ENCODE peak calls at places on chromosomes 16 and 17, in four cellular contexts. I is adipocyte, G is prostate gland, A is astrocyte. X is an unnamed sample. For H3K36me3, the result is how much of the 10 kb centered on the place peaks cover.

GRCh38 chr16:62475573-62475972 is 439.3 kb upstream of the CDH8 start:
- DNase-seq in I (no peak), G (no peak), A (no peak), X (no peak)

GRCh38 chr17:61897548-61898180 is 30.1 kb downstream of the INTS2 start:
- DNase-seq in I (no peak), G (no peak), A (no peak), X (no peak)

GRCh38 chr16:10045291-10045775 is 136.9 kb downstream of the GRIN2A start:
- DNase-seq in I (no peak), G (no peak), A (no peak), X (no peak)

GRCh38 chr17:81325057-81325973 is 30.2 kb upstream of the SLC38A10 start:
- DNase-seq in I (no peak), G (no peak), A (no peak), X (no peak)

GRCh38 chr17:45149037-45149668 is 878 bp downstream of the HEXIM1 start:
- DNase-seq in I (peak), G (peak), A (peak), X (peak)

GRCh38 chr17:28467456-28468025 is 5.9 kb upstream of the SLC13A2 start:
- DNase-seq in I (peak), G (no peak), A (peak), X (no peak)

GRCh38 chr16:24700549-24701392 is 28.7 kb upstream of the TNRC6A start:
- DNase-seq in I (peak), G (peak), A (peak), X (peak)

GRCh38 chr16:68433316-68433715 is 15.0 kb downstream of the SMPD3 start:
- DNase-seq in I (no peak), G (no peak), A (no peak), X (no peak)

GRCh38 chr17:8375738-8376259 is 705 bp downstream of the KRABD2 start:
- DNase-seq in I (peak), G (peak), A (no peak), X (peak)

GRCh38 chr16:78902291-78902690 is 698.2 kb downstream of the MAF start:
- DNase-seq in I (no peak), G (no peak), A (no peak), X (no peak)

GRCh38 chr17:39872700-39873099 is 4.7 kb downstream of the ZPBP2 start:
- DNase-seq in I (peak), G (no peak), A (peak), X (no peak)

GRCh38 chr16:69049146-69049545 is 56.3 kb upstream of the HAS3 start:
- DNase-seq in I (peak), G (no peak), A (peak), X (no peak)

GRCh38 chr16:728890-729744 is 2.2 kb downstream of the HAGHL start:
- DNase-seq in I (no peak), G (no peak), A (no peak), X (no peak)

GRCh38 chr17:16948587-16949376 is 23.1 kb downstream of the TNFRSF13B start:
- DNase-seq in I (no peak), G (no peak), A (no peak), X (no peak)

GRCh38 chr17:15092762-15093161 is 172.4 kb downstream of the PMP22 start:
- DNase-seq in I (peak), G (no peak), A (no peak), X (no peak)

GRCh38 chr16:46974352-46974751 is 878 bp upstream of the DNAJA2 start:
- DNase-seq in I (peak), G (no peak), A (no peak), X (no peak)

GRCh38 chr17:39082482-39082881 is 69.0 kb downstream of the PLXDC1 start:
- DNase-seq in I (peak), G (no peak), A (peak), X (no peak)

GRCh38 chr16:77336637-77337036 is 98.2 kb downstream of the ADAMTS18 start:
- DNase-seq in I (no peak), G (no peak), A (no peak), X (no peak)

DNA sequence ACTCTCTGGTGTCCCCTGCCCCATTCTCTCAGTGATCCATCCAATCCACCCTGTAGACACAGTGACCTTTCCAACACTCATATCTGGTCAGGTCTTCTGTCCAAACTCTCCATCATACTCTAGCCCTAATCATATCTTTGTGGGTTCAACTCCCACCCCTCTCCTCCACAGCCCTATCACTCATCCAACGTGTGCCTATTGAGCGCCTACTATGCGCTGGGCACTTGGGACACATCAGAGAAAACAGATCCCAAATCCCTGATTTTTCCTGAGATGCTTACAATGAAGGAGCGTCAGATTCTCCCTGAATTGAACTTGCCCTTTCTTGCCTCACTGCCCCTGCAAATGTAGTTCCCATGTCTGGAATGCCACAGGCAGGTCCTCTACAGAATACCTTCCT is 1.8 kb downstream of the DCTPP1 start:
- DNase-seq in I (no peak), G (no peak), A (no peak), X (no peak)
- H3K36me3 ChIP-seq in I (under half), G (under half), A (under half), X (under half)

GRCh38 chr16:21985524-21985923 is 15.4 kb downstream of the PDZD9 start:
- DNase-seq in I (no peak), G (no peak), A (no peak), X (no peak)

GRCh38 chr16:21982108-21982507 is 18.8 kb downstream of the PDZD9 start:
- DNase-seq in I (no peak), G (no peak), A (no peak), X (no peak)

GRCh38 chr16:21984062-21984461 is 16.9 kb downstream of the PDZD9 start:
- DNase-seq in I (no peak), G (no peak), A (no peak), X (no peak)

DNA sequence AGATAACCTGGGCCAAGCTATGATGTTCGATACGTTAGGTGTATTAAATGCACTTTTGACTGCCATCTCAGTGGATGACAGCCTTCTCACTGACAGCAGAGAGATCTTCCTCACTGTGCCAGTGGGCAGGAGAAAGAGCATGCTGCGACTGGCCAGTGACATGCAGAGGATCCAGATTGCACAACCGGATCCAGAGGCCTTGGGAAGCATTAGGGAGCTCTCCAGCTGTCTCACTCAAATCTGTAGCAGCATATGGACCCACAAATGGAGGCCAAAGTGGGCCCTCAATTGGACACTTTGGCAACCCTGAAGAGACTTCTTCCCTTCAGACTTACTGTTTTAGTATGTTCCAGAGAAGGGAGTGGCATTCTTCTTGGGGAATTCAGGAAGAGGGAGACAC is 20.9 kb downstream of the PDZD9 start:
- DNase-seq in I (no peak), G (no peak), A (no peak), X (no peak)
- H3K36me3 ChIP-seq in I (half or more), G (under half), A (half or more), X (under half)

GRCh38 chr16:2177561-2177960 is 18.8 kb downstream of the CASKIN1 start:
- DNase-seq in I (no peak), G (no peak), A (no peak), X (no peak)

GRCh38 chr16:2175454-2175853 is 19.9 kb downstream of the TRAF7 start:
- DNase-seq in I (no peak), G (no peak), A (no peak), X (no peak)

GRCh38 chr16:2174396-2175131 is 19.0 kb downstream of the TRAF7 start:
- DNase-seq in I (no peak), G (no peak), A (no peak), X (no peak)

GRCh38 chr16:2177101-2177500 is 19.3 kb downstream of the CASKIN1 start:
- DNase-seq in I (no peak), G (no peak), A (no peak), X (no peak)

GRCh38 chr16:2176047-2176446 is 20.4 kb downstream of the CASKIN1 start:
- DNase-seq in I (no peak), G (no peak), A (no peak), X (no peak)
- H3K36me3 ChIP-seq in I (under half), G (under half), A (under half), X (under half)

DNA sequence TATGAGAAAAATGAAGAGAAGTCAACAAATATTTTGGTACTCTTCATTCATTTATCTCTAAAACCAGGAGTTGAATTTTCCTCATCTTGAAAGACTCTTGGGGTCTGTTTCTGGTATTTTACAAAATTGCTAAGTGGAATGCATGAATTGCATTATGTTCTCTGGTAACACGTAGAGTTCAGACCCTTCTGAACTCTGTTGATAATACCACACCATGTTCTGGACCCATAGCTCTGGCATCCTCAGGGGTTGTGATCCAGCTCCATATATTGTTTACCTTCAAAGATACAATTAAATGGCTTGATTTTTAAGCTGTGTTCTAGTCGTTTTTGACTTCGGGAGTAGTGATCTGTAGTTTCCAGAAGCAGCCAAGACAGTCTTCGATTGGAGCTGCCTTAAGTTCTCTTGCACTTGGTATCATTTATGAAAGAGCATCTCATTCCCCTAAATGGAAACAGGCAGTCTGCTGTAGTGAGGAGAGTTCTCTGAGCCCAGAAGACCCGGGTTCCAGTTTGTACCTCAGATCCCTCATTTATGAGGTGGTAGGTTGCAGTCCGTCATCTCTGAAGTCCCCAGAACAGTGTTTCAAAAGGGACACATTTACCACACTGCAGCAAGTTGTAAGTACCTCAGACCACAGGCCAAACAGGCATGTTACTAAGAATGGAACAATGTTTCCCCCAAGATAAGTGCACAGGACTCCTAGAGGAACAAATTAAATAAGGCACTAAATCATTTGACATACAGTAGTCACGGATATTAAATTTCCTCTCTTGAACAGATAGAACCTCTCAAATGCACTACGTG is 9.6 kb downstream of the PSMD7 start:
- DNase-seq in I (no peak), G (no peak), A (no peak), X (no peak)
- H3K36me3 ChIP-seq in I (half or more), G (under half), A (half or more), X (under half)

GRCh38 chr17:4673169-4673568 is 30.8 kb downstream of the PELP1 start:
- DNase-seq in I (no peak), G (no peak), A (no peak), X (no peak)

GRCh38 chr17:4676777-4677176 is 27.2 kb downstream of the PELP1 start:
- DNase-seq in I (no peak), G (no peak), A (no peak), X (no peak)

GRCh38 chr17:4673986-4674770 is 29.8 kb downstream of the PELP1 start:
- DNase-seq in I (no peak), G (no peak), A (no peak), X (no peak)

GRCh38 chr17:4678448-4679026 is 25.4 kb downstream of the PELP1 start:
- DNase-seq in I (peak), G (no peak), A (peak), X (no peak)

DNA sequence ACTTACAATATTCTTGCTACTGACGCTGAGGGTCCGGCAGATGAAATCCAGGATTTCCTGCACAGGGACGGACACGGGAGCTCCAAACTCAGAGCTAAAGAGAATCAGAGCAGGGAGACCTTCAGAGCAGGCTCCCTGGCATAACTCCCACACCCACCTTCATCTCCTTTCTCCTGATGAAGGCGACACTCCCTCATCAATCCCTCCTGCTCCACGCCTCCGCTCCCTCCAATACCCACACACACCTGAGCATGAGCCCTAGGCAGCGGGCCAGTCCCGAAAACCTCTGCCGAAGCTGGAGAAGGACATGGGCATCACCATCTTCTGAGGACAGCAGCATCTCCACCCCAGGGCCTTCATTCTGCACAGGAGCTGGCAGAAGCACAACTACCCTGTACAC is 28.1 kb downstream of the PELP1 start:
- DNase-seq in I (no peak), G (no peak), A (no peak), X (no peak)
- H3K36me3 ChIP-seq in I (half or more), G (under half), A (under half), X (under half)

GRCh38 chr16:2282262-2282661 is 14.3 kb upstream of the RNPS1 start:
- DNase-seq in I (no peak), G (no peak), A (no peak), X (no peak)
- H3K36me3 ChIP-seq in I (under half), G (under half), A (under half), X (under half)

DNA sequence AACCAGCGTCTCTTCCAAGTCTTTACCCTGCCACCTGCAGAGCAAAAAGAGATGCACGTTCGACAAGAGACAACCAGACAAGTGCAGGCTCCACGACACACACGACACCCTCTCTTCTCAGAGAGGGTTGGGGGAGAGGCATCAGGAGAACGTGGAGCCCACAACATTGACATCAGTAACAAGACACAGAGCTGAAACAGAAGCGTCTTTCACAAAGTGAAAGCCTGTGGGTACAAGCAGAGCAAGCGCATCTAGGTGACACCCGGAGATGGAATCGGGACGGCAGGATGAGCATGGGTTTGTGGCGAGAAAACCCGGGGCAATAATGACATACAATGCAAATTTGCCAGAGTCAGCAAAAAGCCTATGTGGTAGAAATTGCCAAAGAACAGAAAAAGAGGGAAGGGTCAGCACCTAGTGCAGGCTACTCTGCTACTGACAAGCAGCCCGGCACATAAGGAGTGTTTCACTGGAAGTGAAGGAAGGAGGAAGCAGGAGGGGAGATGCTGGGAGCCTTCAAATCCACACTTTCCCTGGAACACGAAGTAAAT is 89.5 kb downstream of the CYTH1 start:
- DNase-seq in I (no peak), G (no peak), A (no peak), X (no peak)
- H3K36me3 ChIP-seq in I (half or more), G (under half), A (under half), X (under half)

X was measured in body of pancreas.